ENCODE peak calls at places on chromosomes 13 and 19, in six cellular contexts. One of them, this sample, is unnamed.

GRCh38 chr13:58051807-58052375 is 420.3 kb downstream of the PCDH17 start:
- DNase-seq in heart left ventricle: no peak
- DNase-seq in colonic mucosa: no peak
- DNase-seq in endodermal cell: peak; percentile 58
- DNase-seq in transverse colon: no peak
- DNase-seq in body of pancreas: no peak
- DNase-seq in this sample: no peak

GRCh38 chr19:1796395-1797142 is 15.5 kb downstream of the ATP8B3 start:
- DNase-seq in endodermal cell: no peak
- DNase-seq in colonic mucosa: no peak
- DNase-seq in body of pancreas: no peak
- DNase-seq in heart left ventricle: no peak
- DNase-seq in transverse colon: no peak
- DNase-seq in this sample: no peak

GRCh38 chr13:66513728-66514127 is 716.4 kb downstream of the PCDH9 start:
- DNase-seq in colonic mucosa: no peak
- DNase-seq in endodermal cell: no peak
- DNase-seq in transverse colon: no peak
- DNase-seq in heart left ventricle: no peak
- DNase-seq in body of pancreas: no peak
- DNase-seq in this sample: peak; percentile 31

GRCh38 chr19:15239337-15239949 is 7.2 kb upstream of the EPHX3 start:
- DNase-seq in endodermal cell: no peak
- DNase-seq in heart left ventricle: no peak
- DNase-seq in body of pancreas: no peak
- DNase-seq in colonic mucosa: no peak
- DNase-seq in transverse colon: no peak
- DNase-seq in this sample: no peak

GRCh38 chr19:51020988-51021651 is 1.6 kb upstream of the KLK10 start:
- DNase-seq in endodermal cell: peak; percentile 76
- DNase-seq in body of pancreas: peak; percentile 65
- DNase-seq in transverse colon: no peak
- DNase-seq in colonic mucosa: no peak
- DNase-seq in heart left ventricle: no peak
- DNase-seq in this sample: peak; percentile 60

GRCh38 chr19:7927605-7928333 is 1.8 kb upstream of the CTXN1 start:
- DNase-seq in endodermal cell: no peak
- DNase-seq in colonic mucosa: no peak
- DNase-seq in body of pancreas: no peak
- DNase-seq in heart left ventricle: no peak
- DNase-seq in transverse colon: no peak
- DNase-seq in this sample: no peak

GRCh38 chr13:40776232-40776631 is 5.2 kb upstream of the MRPS31 start:
- DNase-seq in endodermal cell: no peak
- DNase-seq in body of pancreas: no peak
- DNase-seq in transverse colon: no peak
- DNase-seq in heart left ventricle: no peak
- DNase-seq in colonic mucosa: no peak
- DNase-seq in this sample: no peak

GRCh38 chr19:18460313-18460712 is 22.4 kb upstream of the ISYNA1 start:
- DNase-seq in body of pancreas: peak; percentile 55
- DNase-seq in heart left ventricle: peak; percentile 85
- DNase-seq in endodermal cell: no peak
- DNase-seq in transverse colon: peak; percentile 66
- DNase-seq in colonic mucosa: no peak
- DNase-seq in this sample: no peak

GRCh38 chr13:51221674-51222509 is at the start of gene FAM124A:
- DNase-seq in body of pancreas: peak; percentile 64
- DNase-seq in heart left ventricle: peak; percentile 74
- DNase-seq in endodermal cell: peak; percentile 73
- DNase-seq in colonic mucosa: peak; percentile 38
- DNase-seq in transverse colon: peak; percentile 53
- DNase-seq in this sample: peak; percentile 71

GRCh38 chr19:54875506-54875905 is 1.5 kb downstream of the FCAR start:
- DNase-seq in transverse colon: no peak
- DNase-seq in heart left ventricle: no peak
- DNase-seq in colonic mucosa: no peak
- DNase-seq in endodermal cell: no peak
- DNase-seq in body of pancreas: no peak
- DNase-seq in this sample: no peak

GRCh38 chr13:42334329-42334706 is 62.4 kb downstream of the AKAP11 start:
- DNase-seq in endodermal cell: peak; percentile 55
- DNase-seq in colonic mucosa: no peak
- DNase-seq in transverse colon: no peak
- DNase-seq in body of pancreas: peak; percentile 19
- DNase-seq in heart left ventricle: no peak
- DNase-seq in this sample: no peak

GRCh38 chr19:52516191-52516590 is 11.3 kb upstream of the ZNF808 start:
- DNase-seq in heart left ventricle: no peak
- DNase-seq in endodermal cell: peak; percentile 52
- DNase-seq in body of pancreas: no peak
- DNase-seq in transverse colon: no peak
- DNase-seq in colonic mucosa: no peak
- DNase-seq in this sample: no peak

GRCh38 chr13:60268203-60268555 is 104.5 kb upstream of the DIAPH3 start:
- DNase-seq in endodermal cell: no peak
- DNase-seq in heart left ventricle: no peak
- DNase-seq in colonic mucosa: no peak
- DNase-seq in body of pancreas: no peak
- DNase-seq in transverse colon: no peak
- DNase-seq in this sample: no peak

GRCh38 chr19:54871713-54872112 is 2.3 kb upstream of the FCAR start:
- DNase-seq in endodermal cell: no peak
- DNase-seq in heart left ventricle: no peak
- DNase-seq in body of pancreas: no peak
- DNase-seq in transverse colon: no peak
- DNase-seq in colonic mucosa: no peak
- DNase-seq in this sample: no peak

GRCh38 chr13:35860661-35861060 is 270.5 kb downstream of the DCLK1 start:
- DNase-seq in transverse colon: no peak
- DNase-seq in body of pancreas: no peak
- DNase-seq in endodermal cell: no peak
- DNase-seq in heart left ventricle: no peak
- DNase-seq in colonic mucosa: no peak
- DNase-seq in this sample: no peak

GRCh38 chr19:2261438-2262172 is 5.4 kb upstream of the JSRP1 start:
- DNase-seq in transverse colon: peak; percentile 66
- DNase-seq in body of pancreas: peak; percentile 68
- DNase-seq in colonic mucosa: peak; percentile 68
- DNase-seq in endodermal cell: peak; percentile 84
- DNase-seq in heart left ventricle: peak; percentile 68
- DNase-seq in this sample: peak; percentile 64

GRCh38 chr13:87129602-87130300 is 541.4 kb upstream of the SLITRK5 start:
- DNase-seq in heart left ventricle: no peak
- DNase-seq in endodermal cell: no peak
- DNase-seq in body of pancreas: no peak
- DNase-seq in transverse colon: no peak
- DNase-seq in colonic mucosa: no peak
- DNase-seq in this sample: no peak

GRCh38 chr13:114128624-114129522 is 3.5 kb downstream of the RASA3 start:
- DNase-seq in body of pancreas: peak; percentile 48
- DNase-seq in heart left ventricle: peak; percentile 91
- DNase-seq in transverse colon: peak; percentile 79
- DNase-seq in colonic mucosa: peak; percentile 67
- DNase-seq in endodermal cell: no peak
- DNase-seq in this sample: peak; percentile 80

GRCh38 chr13:25153736-25154135 is 18.4 kb downstream of the AMER2 start:
- DNase-seq in heart left ventricle: no peak
- DNase-seq in transverse colon: no peak
- DNase-seq in colonic mucosa: no peak
- DNase-seq in body of pancreas: no peak
- DNase-seq in endodermal cell: no peak
- DNase-seq in this sample: no peak

GRCh38 chr19:40165362-40165937 is 25.8 kb upstream of the MAP3K10 start:
- DNase-seq in body of pancreas: peak; percentile 42
- DNase-seq in colonic mucosa: peak; percentile 62
- DNase-seq in endodermal cell: peak; percentile 94
- DNase-seq in heart left ventricle: peak; percentile 81
- DNase-seq in transverse colon: peak; percentile 68
- DNase-seq in this sample: peak; percentile 89

GRCh38 chr13:23828086-23828485 is 61.1 kb downstream of the MIPEP start:
- DNase-seq in colonic mucosa: no peak
- DNase-seq in transverse colon: no peak
- DNase-seq in body of pancreas: no peak
- DNase-seq in endodermal cell: no peak
- DNase-seq in heart left ventricle: no peak
- DNase-seq in this sample: no peak

GRCh38 chr13:101209206-101209893 is 207.0 kb downstream of the NALCN start:
- DNase-seq in transverse colon: no peak
- DNase-seq in endodermal cell: no peak
- DNase-seq in heart left ventricle: no peak
- DNase-seq in body of pancreas: no peak
- DNase-seq in colonic mucosa: no peak
- DNase-seq in this sample: no peak

GRCh38 chr13:23963947-23964346 is 66.6 kb upstream of the C1QTNF9B start:
- DNase-seq in body of pancreas: no peak
- DNase-seq in colonic mucosa: no peak
- DNase-seq in heart left ventricle: no peak
- DNase-seq in transverse colon: no peak
- DNase-seq in endodermal cell: no peak
- DNase-seq in this sample: no peak

GRCh38 chr19:42427313-42427712 is at the start of gene LIPE:
- DNase-seq in heart left ventricle: no peak
- DNase-seq in transverse colon: no peak
- DNase-seq in endodermal cell: no peak
- DNase-seq in body of pancreas: no peak
- DNase-seq in colonic mucosa: no peak
- DNase-seq in this sample: no peak

GRCh38 chr13:44031555-44031954 is 151.9 kb downstream of the LACC1 start:
- DNase-seq in colonic mucosa: no peak
- DNase-seq in endodermal cell: peak; percentile 57
- DNase-seq in transverse colon: no peak
- DNase-seq in body of pancreas: no peak
- DNase-seq in heart left ventricle: no peak
- DNase-seq in this sample: no peak

GRCh38 chr13:111904166-111904565 is 162.8 kb upstream of the SOX1 start:
- DNase-seq in heart left ventricle: no peak
- DNase-seq in endodermal cell: peak; percentile 5
- DNase-seq in body of pancreas: no peak
- DNase-seq in transverse colon: no peak
- DNase-seq in colonic mucosa: no peak
- DNase-seq in this sample: no peak

GRCh38 chr19:48415395-48415794 is 21.9 kb downstream of the GRIN2D start:
- DNase-seq in heart left ventricle: peak; percentile 88
- DNase-seq in colonic mucosa: peak; percentile 95
- DNase-seq in body of pancreas: peak; percentile 86
- DNase-seq in endodermal cell: peak; percentile 99
- DNase-seq in transverse colon: peak; percentile 92
- DNase-seq in this sample: peak; percentile 81

GRCh38 chr13:58804832-58805231 is 1173.3 kb downstream of the PCDH17 start:
- DNase-seq in colonic mucosa: no peak
- DNase-seq in transverse colon: no peak
- DNase-seq in heart left ventricle: no peak
- DNase-seq in endodermal cell: no peak
- DNase-seq in body of pancreas: no peak
- DNase-seq in this sample: no peak

GRCh38 chr13:114077938-114078335 is 54.5 kb downstream of the RASA3 start:
- DNase-seq in transverse colon: no peak
- DNase-seq in endodermal cell: peak; percentile 64
- DNase-seq in body of pancreas: peak; percentile 9
- DNase-seq in heart left ventricle: peak; percentile 62
- DNase-seq in colonic mucosa: no peak
- DNase-seq in this sample: no peak

GRCh38 chr13:80048802-80049201 is 292.1 kb downstream of the SPRY2 start:
- DNase-seq in transverse colon: peak; percentile 59
- DNase-seq in heart left ventricle: peak; percentile 86
- DNase-seq in colonic mucosa: peak; percentile 66
- DNase-seq in body of pancreas: peak; percentile 60
- DNase-seq in endodermal cell: peak; percentile 64
- DNase-seq in this sample: peak; percentile 98

GRCh38 chr19:14375582-14376291 is 5.5 kb upstream of the ADGRE5 start:
- DNase-seq in body of pancreas: no peak
- DNase-seq in heart left ventricle: peak; percentile 81
- DNase-seq in endodermal cell: no peak
- DNase-seq in transverse colon: no peak
- DNase-seq in colonic mucosa: no peak
- DNase-seq in this sample: no peak

GRCh38 chr19:54967611-54968010 is 1.4 kb downstream of the NLRP2 start:
- DNase-seq in endodermal cell: no peak
- DNase-seq in colonic mucosa: no peak
- DNase-seq in transverse colon: no peak
- DNase-seq in heart left ventricle: no peak
- DNase-seq in body of pancreas: no peak
- DNase-seq in this sample: no peak

GRCh38 chr19:49570997-49571676 is 9.2 kb downstream of the NOSIP start:
- DNase-seq in body of pancreas: peak; percentile 32
- DNase-seq in heart left ventricle: no peak
- DNase-seq in transverse colon: peak; percentile 68
- DNase-seq in endodermal cell: peak; percentile 76
- DNase-seq in colonic mucosa: peak; percentile 73
- DNase-seq in this sample: peak; percentile 92
- H3K27ac ChIP-seq in body of pancreas: no peak overlapping the region
- H3K27ac ChIP-seq in heart left ventricle: peak overlapping the region; percentile 58
- H3K27ac ChIP-seq in transverse colon: peak overlapping the region; percentile 92
- H3K27ac ChIP-seq in endodermal cell: peak overlapping the region; percentile 68
- H3K27ac ChIP-seq in colonic mucosa: peak overlapping the region; percentile 44
- H3K27ac ChIP-seq in this sample: peak overlapping the region; percentile 72

DNA sequence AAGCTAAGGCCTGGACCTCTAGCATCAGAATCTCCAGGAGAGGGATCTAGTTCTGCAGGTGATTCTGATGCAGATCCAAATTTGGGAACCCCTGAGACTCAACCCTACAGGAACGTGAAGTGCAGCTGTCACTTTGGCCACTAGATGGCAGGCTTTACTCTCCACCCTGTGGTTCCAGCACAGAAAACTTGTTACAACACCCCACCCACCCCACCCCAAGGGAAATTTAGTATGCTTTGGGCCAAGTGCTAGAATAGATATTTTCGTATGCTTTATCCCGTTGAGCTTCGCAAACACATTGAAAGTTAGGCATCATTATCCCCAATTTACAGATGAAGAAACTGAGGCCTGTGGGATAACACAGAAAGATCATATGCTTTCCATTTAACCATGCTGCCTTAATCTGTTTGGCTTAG is 232.0 kb downstream of the B3GLCT start:
- DNase-seq in transverse colon: peak; percentile 52
- DNase-seq in endodermal cell: peak; percentile 85
- DNase-seq in colonic mucosa: peak; percentile 46
- DNase-seq in body of pancreas: peak; percentile 67
- DNase-seq in heart left ventricle: no peak
- DNase-seq in this sample: peak; percentile 54
- TF ChIP-seq CTCF in transverse colon: peak; percentile 32
- TF ChIP-seq CTCF in endodermal cell: peak; percentile 93
- TF ChIP-seq CTCF in colonic mucosa: peak; percentile 83
- TF ChIP-seq CTCF in body of pancreas: peak; percentile 84
- TF ChIP-seq CTCF in heart left ventricle: peak; percentile 90
- TF ChIP-seq CTCF in this sample: peak; percentile 70

GRCh38 chr19:38705197-38706019 is 38.9 kb downstream of the CAPN12 start:
- DNase-seq in heart left ventricle: no peak
- DNase-seq in body of pancreas: no peak
- DNase-seq in transverse colon: no peak
- DNase-seq in endodermal cell: no peak
- DNase-seq in colonic mucosa: no peak
- DNase-seq in this sample: no peak
- H3K4me1 ChIP-seq in heart left ventricle: peaks cover 56% of the 10 kb centered on the region
- H3K4me1 ChIP-seq in body of pancreas: peaks cover 46% of the 10 kb centered on the region
- H3K4me1 ChIP-seq in transverse colon: peaks cover 16% of the 10 kb centered on the region
- H3K4me1 ChIP-seq in endodermal cell: no peaks in the 10 kb centered on the region
- H3K4me1 ChIP-seq in colonic mucosa: no peaks in the 10 kb centered on the region
- H3K4me1 ChIP-seq in this sample: no peaks in the 10 kb centered on the region

GRCh38 chr13:32737679-32738078 is 151.4 kb downstream of the PDS5B start:
- DNase-seq in colonic mucosa: no peak
- DNase-seq in heart left ventricle: no peak
- DNase-seq in body of pancreas: no peak
- DNase-seq in endodermal cell: no peak
- DNase-seq in transverse colon: no peak
- DNase-seq in this sample: no peak
- H3K27ac ChIP-seq in colonic mucosa: peak overlapping the region; percentile 76
- H3K27ac ChIP-seq in heart left ventricle: peak overlapping the region; percentile 68
- H3K27ac ChIP-seq in body of pancreas: peak overlapping the region; percentile 83
- H3K27ac ChIP-seq in endodermal cell: no peak overlapping the region
- H3K27ac ChIP-seq in transverse colon: peak overlapping the region; percentile 71
- H3K27ac ChIP-seq in this sample: peak overlapping the region; percentile 26

This sample was measured in A673.